ENCODE peak calls at places on chromosomes 3 and 15, in five cellular contexts. One of them, this sample, is unnamed. For H3K4me1, the result is how much of the 10 kb centered on the place peaks cover.

GRCh38 chr3:69092030-69092513 is 7.3 kb downstream of the ARL6IP5 start:
- DNase-seq in stomach: no peak
- DNase-seq in transverse colon: no peak
- DNase-seq in upper lobe of left lung: no peak
- DNase-seq in HepG2: no peak
- DNase-seq in this sample: no peak

GRCh38 chr3:169153614-169154013 is 509.9 kb downstream of the MECOM start:
- DNase-seq in stomach: no peak
- DNase-seq in transverse colon: no peak
- DNase-seq in upper lobe of left lung: no peak
- DNase-seq in HepG2: no peak
- DNase-seq in this sample: no peak

GRCh38 chr3:46893763-46894162 is 16.2 kb downstream of the PTH1R start:
- DNase-seq in stomach: no peak
- DNase-seq in transverse colon: no peak
- DNase-seq in upper lobe of left lung: no peak
- DNase-seq in HepG2: no peak
- DNase-seq in this sample: no peak

GRCh38 chr15:82763361-82764142 is 42.3 kb downstream of the FSD2 start:
- DNase-seq in stomach: no peak
- DNase-seq in transverse colon: no peak
- DNase-seq in upper lobe of left lung: no peak
- DNase-seq in HepG2: peak
- DNase-seq in this sample: no peak

GRCh38 chr3:123719785-123720531 is 135.1 kb upstream of the HACD2 start:
- DNase-seq in stomach: no peak
- DNase-seq in transverse colon: peak
- DNase-seq in upper lobe of left lung: peak
- DNase-seq in HepG2: no peak
- DNase-seq in this sample: peak

GRCh38 chr15:85559530-85559929 is 179.1 kb downstream of the AKAP13 start:
- DNase-seq in stomach: no peak
- DNase-seq in transverse colon: no peak
- DNase-seq in upper lobe of left lung: no peak
- DNase-seq in HepG2: no peak
- DNase-seq in this sample: no peak

GRCh38 chr3:21185816-21186314 is 565.1 kb downstream of the ZNF385D start:
- DNase-seq in stomach: no peak
- DNase-seq in transverse colon: no peak
- DNase-seq in upper lobe of left lung: no peak
- DNase-seq in HepG2: no peak
- DNase-seq in this sample: no peak

GRCh38 chr15:44159492-44159891 is 35.6 kb downstream of the FRMD5 start:
- DNase-seq in stomach: no peak
- DNase-seq in transverse colon: no peak
- DNase-seq in upper lobe of left lung: no peak
- DNase-seq in HepG2: no peak
- DNase-seq in this sample: no peak

GRCh38 chr3:122005033-122005565 is 16.9 kb downstream of the ILDR1 start:
- DNase-seq in stomach: no peak
- DNase-seq in transverse colon: peak
- DNase-seq in upper lobe of left lung: peak
- DNase-seq in HepG2: no peak
- DNase-seq in this sample: no peak

GRCh38 chr3:46488735-46489361 is 8.9 kb upstream of the RTP3 start:
- DNase-seq in stomach: peak
- DNase-seq in transverse colon: peak
- DNase-seq in upper lobe of left lung: peak
- DNase-seq in HepG2: peak
- DNase-seq in this sample: peak

GRCh38 chr15:38129531-38130199 is 123.0 kb upstream of the SPRED1 start:
- DNase-seq in stomach: peak
- DNase-seq in transverse colon: peak
- DNase-seq in upper lobe of left lung: no peak
- DNase-seq in HepG2: no peak
- DNase-seq in this sample: peak
- TF ChIP-seq POLR2AphosphoS5 in stomach: peak
- TF ChIP-seq POLR2AphosphoS5 in transverse colon: peak
- TF ChIP-seq POLR2AphosphoS5 in upper lobe of left lung: peak
- TF ChIP-seq POLR2AphosphoS5 in HepG2: no peak
- TF ChIP-seq POLR2AphosphoS5 in this sample: peak

GRCh38 chr15:40047413-40048154 is 8.6 kb upstream of the SRP14 start:
- DNase-seq in stomach: peak
- DNase-seq in transverse colon: peak
- DNase-seq in upper lobe of left lung: peak
- DNase-seq in HepG2: no peak
- DNase-seq in this sample: peak
- TF ChIP-seq EP300 in stomach: no peak
- TF ChIP-seq EP300 in transverse colon: no peak
- TF ChIP-seq EP300 in upper lobe of left lung: no peak
- TF ChIP-seq EP300 in HepG2: no peak
- TF ChIP-seq EP300 in this sample: no peak

GRCh38 chr15:74779162-74779648 is 2.7 kb upstream of the CSK start:
- DNase-seq in stomach: no peak
- DNase-seq in transverse colon: no peak
- DNase-seq in upper lobe of left lung: no peak
- DNase-seq in HepG2: no peak
- DNase-seq in this sample: no peak
- H3K4me1 ChIP-seq in stomach: half or more
- H3K4me1 ChIP-seq in transverse colon: half or more
- H3K4me1 ChIP-seq in upper lobe of left lung: half or more
- H3K4me1 ChIP-seq in HepG2: half or more
- H3K4me1 ChIP-seq in this sample: under half

GRCh38 chr15:45200001-45200798 is 12.4 kb upstream of the SHF start:
- DNase-seq in stomach: peak
- DNase-seq in transverse colon: peak
- DNase-seq in upper lobe of left lung: no peak
- DNase-seq in HepG2: peak
- DNase-seq in this sample: peak
- TF ChIP-seq POLR2AphosphoS5 in stomach: peak
- TF ChIP-seq POLR2AphosphoS5 in transverse colon: peak
- TF ChIP-seq POLR2AphosphoS5 in upper lobe of left lung: peak
- TF ChIP-seq POLR2AphosphoS5 in HepG2: peak
- TF ChIP-seq POLR2AphosphoS5 in this sample: peak

This sample was measured in sigmoid colon.